ENCODE peak calls at places on chromosome 20, in eight cellular contexts. One of them, this sample, is unnamed.

GRCh38 chr20:7912551-7912950 is 27.7 kb downstream of the HAO1 start:
- DNase-seq in mesenchymal stem cell: no peak
- DNase-seq in adipocyte: no peak
- DNase-seq in neuronal stem cell: no peak
- DNase-seq in GM12878: no peak
- DNase-seq in fibroblast of lung: no peak
- DNase-seq in GM23248: no peak
- DNase-seq in SK-N-SH: no peak
- DNase-seq in this sample: no peak

GRCh38 chr20:2403291-2404052 is 22.8 kb downstream of the TGM6 start:
- DNase-seq in GM23248: no peak
- DNase-seq in fibroblast of lung: no peak
- DNase-seq in neuronal stem cell: no peak
- DNase-seq in mesenchymal stem cell: no peak
- DNase-seq in SK-N-SH: no peak
- DNase-seq in GM12878: no peak
- DNase-seq in adipocyte: no peak
- DNase-seq in this sample: no peak

GRCh38 chr20:40869416-40870147 is 159.0 kb upstream of the TOP1 start:
- DNase-seq in mesenchymal stem cell: no peak
- DNase-seq in adipocyte: no peak
- DNase-seq in neuronal stem cell: no peak
- DNase-seq in SK-N-SH: no peak
- DNase-seq in GM12878: no peak
- DNase-seq in fibroblast of lung: no peak
- DNase-seq in GM23248: no peak
- DNase-seq in this sample: no peak

GRCh38 chr20:63660622-63661021 is 2.5 kb downstream of the RTEL1 start:
- DNase-seq in mesenchymal stem cell: no peak
- DNase-seq in SK-N-SH: no peak
- DNase-seq in neuronal stem cell: no peak
- DNase-seq in GM12878: no peak
- DNase-seq in fibroblast of lung: no peak
- DNase-seq in adipocyte: no peak
- DNase-seq in GM23248: no peak
- DNase-seq in this sample: no peak

GRCh38 chr20:47198254-47198671 is 158.2 kb downstream of the ZMYND8 start:
- DNase-seq in GM23248: peak; percentile 43
- DNase-seq in SK-N-SH: no peak
- DNase-seq in mesenchymal stem cell: no peak
- DNase-seq in GM12878: peak; percentile 27
- DNase-seq in fibroblast of lung: peak; percentile 30
- DNase-seq in adipocyte: no peak
- DNase-seq in neuronal stem cell: no peak
- DNase-seq in this sample: no peak

GRCh38 chr20:10769700-10770099 is 95.9 kb upstream of the JAG1 start:
- DNase-seq in fibroblast of lung: peak; percentile 45
- DNase-seq in mesenchymal stem cell: no peak
- DNase-seq in GM23248: no peak
- DNase-seq in GM12878: no peak
- DNase-seq in neuronal stem cell: peak; percentile 67
- DNase-seq in SK-N-SH: no peak
- DNase-seq in adipocyte: peak; percentile 15
- DNase-seq in this sample: no peak

GRCh38 chr20:33229843-33230242 is 6.0 kb upstream of the BPIFA1 start:
- DNase-seq in neuronal stem cell: no peak
- DNase-seq in GM12878: no peak
- DNase-seq in SK-N-SH: no peak
- DNase-seq in mesenchymal stem cell: no peak
- DNase-seq in adipocyte: no peak
- DNase-seq in GM23248: no peak
- DNase-seq in fibroblast of lung: no peak
- DNase-seq in this sample: no peak

GRCh38 chr20:8689337-8689736 is 379.6 kb upstream of the PLCB4 start:
- DNase-seq in neuronal stem cell: no peak
- DNase-seq in GM12878: no peak
- DNase-seq in adipocyte: no peak
- DNase-seq in GM23248: no peak
- DNase-seq in SK-N-SH: no peak
- DNase-seq in fibroblast of lung: no peak
- DNase-seq in mesenchymal stem cell: no peak
- DNase-seq in this sample: no peak

GRCh38 chr20:57440678-57441509 is 49.7 kb downstream of the RBM38 start:
- DNase-seq in neuronal stem cell: no peak
- DNase-seq in fibroblast of lung: peak; percentile 46
- DNase-seq in mesenchymal stem cell: no peak
- DNase-seq in GM23248: peak; percentile 71
- DNase-seq in adipocyte: no peak
- DNase-seq in SK-N-SH: peak; percentile 88
- DNase-seq in GM12878: no peak
- DNase-seq in this sample: peak; percentile 47

GRCh38 chr20:32707691-32708581 is 34.2 kb upstream of the C20orf203 start:
- DNase-seq in fibroblast of lung: peak; percentile 77
- DNase-seq in adipocyte: peak; percentile 27
- DNase-seq in mesenchymal stem cell: peak; percentile 18
- DNase-seq in GM12878: no peak
- DNase-seq in GM23248: peak; percentile 61
- DNase-seq in SK-N-SH: no peak
- DNase-seq in neuronal stem cell: no peak
- DNase-seq in this sample: no peak

GRCh38 chr20:4051413-4052138 is 36.2 kb upstream of the RNF24 start:
- DNase-seq in mesenchymal stem cell: no peak
- DNase-seq in adipocyte: no peak
- DNase-seq in GM23248: peak; percentile 32
- DNase-seq in SK-N-SH: no peak
- DNase-seq in GM12878: no peak
- DNase-seq in fibroblast of lung: no peak
- DNase-seq in neuronal stem cell: no peak
- DNase-seq in this sample: no peak

GRCh38 chr20:4573564-4574355 is 147.9 kb upstream of the PRND start:
- DNase-seq in fibroblast of lung: peak; percentile 99
- DNase-seq in adipocyte: peak; percentile 75
- DNase-seq in neuronal stem cell: no peak
- DNase-seq in GM23248: peak; percentile 92
- DNase-seq in GM12878: no peak
- DNase-seq in SK-N-SH: no peak
- DNase-seq in mesenchymal stem cell: peak; percentile 72
- DNase-seq in this sample: no peak

GRCh38 chr20:41405436-41405835 is 38.8 kb upstream of the EMILIN3 start:
- DNase-seq in mesenchymal stem cell: no peak
- DNase-seq in GM12878: no peak
- DNase-seq in fibroblast of lung: no peak
- DNase-seq in neuronal stem cell: no peak
- DNase-seq in SK-N-SH: no peak
- DNase-seq in GM23248: no peak
- DNase-seq in adipocyte: no peak
- DNase-seq in this sample: no peak

GRCh38 chr20:14922503-14923267 is 585.3 kb upstream of the FLRT3 start:
- DNase-seq in GM12878: no peak
- DNase-seq in adipocyte: peak; percentile 34
- DNase-seq in neuronal stem cell: no peak
- DNase-seq in SK-N-SH: peak; percentile 60
- DNase-seq in fibroblast of lung: no peak
- DNase-seq in mesenchymal stem cell: no peak
- DNase-seq in GM23248: no peak
- DNase-seq in this sample: no peak

GRCh38 chr20:20435453-20435852 is 67.5 kb downstream of the INSM1 start:
- DNase-seq in neuronal stem cell: no peak
- DNase-seq in fibroblast of lung: no peak
- DNase-seq in GM12878: no peak
- DNase-seq in GM23248: no peak
- DNase-seq in adipocyte: no peak
- DNase-seq in mesenchymal stem cell: no peak
- DNase-seq in SK-N-SH: no peak
- DNase-seq in this sample: no peak

GRCh38 chr20:58778774-58779173 is 71.9 kb downstream of the GNAS-AS1 start:
- DNase-seq in GM23248: no peak
- DNase-seq in fibroblast of lung: no peak
- DNase-seq in mesenchymal stem cell: no peak
- DNase-seq in SK-N-SH: no peak
- DNase-seq in GM12878: no peak
- DNase-seq in neuronal stem cell: no peak
- DNase-seq in adipocyte: no peak
- DNase-seq in this sample: no peak

GRCh38 chr20:58775371-58775770 is 75.3 kb downstream of the GNAS-AS1 start:
- DNase-seq in fibroblast of lung: no peak
- DNase-seq in neuronal stem cell: no peak
- DNase-seq in adipocyte: no peak
- DNase-seq in SK-N-SH: no peak
- DNase-seq in mesenchymal stem cell: no peak
- DNase-seq in GM23248: no peak
- DNase-seq in GM12878: no peak
- DNase-seq in this sample: no peak

GRCh38 chr20:58777657-58778056 is 73.0 kb downstream of the GNAS-AS1 start:
- DNase-seq in adipocyte: no peak
- DNase-seq in neuronal stem cell: no peak
- DNase-seq in GM12878: no peak
- DNase-seq in mesenchymal stem cell: no peak
- DNase-seq in GM23248: no peak
- DNase-seq in SK-N-SH: no peak
- DNase-seq in fibroblast of lung: no peak
- DNase-seq in this sample: no peak

GRCh38 chr20:58774214-58774613 is 76.5 kb downstream of the GNAS-AS1 start:
- DNase-seq in GM23248: no peak
- DNase-seq in adipocyte: no peak
- DNase-seq in neuronal stem cell: no peak
- DNase-seq in fibroblast of lung: no peak
- DNase-seq in SK-N-SH: no peak
- DNase-seq in GM12878: no peak
- DNase-seq in mesenchymal stem cell: no peak
- DNase-seq in this sample: no peak

GRCh38 chr20:58776109-58776508 is 74.6 kb downstream of the GNAS-AS1 start:
- DNase-seq in SK-N-SH: no peak
- DNase-seq in neuronal stem cell: no peak
- DNase-seq in fibroblast of lung: no peak
- DNase-seq in adipocyte: no peak
- DNase-seq in GM23248: no peak
- DNase-seq in GM12878: no peak
- DNase-seq in mesenchymal stem cell: no peak
- DNase-seq in this sample: no peak
- H3K9ac ChIP-seq in SK-N-SH: no peak overlapping the region
- H3K9ac ChIP-seq in neuronal stem cell: no peak overlapping the region
- H3K9ac ChIP-seq in fibroblast of lung: no peak overlapping the region
- H3K9ac ChIP-seq in adipocyte: no peak overlapping the region
- H3K9ac ChIP-seq in GM23248: no peak overlapping the region
- H3K9ac ChIP-seq in GM12878: no peak overlapping the region
- H3K9ac ChIP-seq in mesenchymal stem cell: no peak overlapping the region
- H3K9ac ChIP-seq in this sample: no peak overlapping the region

DNA sequence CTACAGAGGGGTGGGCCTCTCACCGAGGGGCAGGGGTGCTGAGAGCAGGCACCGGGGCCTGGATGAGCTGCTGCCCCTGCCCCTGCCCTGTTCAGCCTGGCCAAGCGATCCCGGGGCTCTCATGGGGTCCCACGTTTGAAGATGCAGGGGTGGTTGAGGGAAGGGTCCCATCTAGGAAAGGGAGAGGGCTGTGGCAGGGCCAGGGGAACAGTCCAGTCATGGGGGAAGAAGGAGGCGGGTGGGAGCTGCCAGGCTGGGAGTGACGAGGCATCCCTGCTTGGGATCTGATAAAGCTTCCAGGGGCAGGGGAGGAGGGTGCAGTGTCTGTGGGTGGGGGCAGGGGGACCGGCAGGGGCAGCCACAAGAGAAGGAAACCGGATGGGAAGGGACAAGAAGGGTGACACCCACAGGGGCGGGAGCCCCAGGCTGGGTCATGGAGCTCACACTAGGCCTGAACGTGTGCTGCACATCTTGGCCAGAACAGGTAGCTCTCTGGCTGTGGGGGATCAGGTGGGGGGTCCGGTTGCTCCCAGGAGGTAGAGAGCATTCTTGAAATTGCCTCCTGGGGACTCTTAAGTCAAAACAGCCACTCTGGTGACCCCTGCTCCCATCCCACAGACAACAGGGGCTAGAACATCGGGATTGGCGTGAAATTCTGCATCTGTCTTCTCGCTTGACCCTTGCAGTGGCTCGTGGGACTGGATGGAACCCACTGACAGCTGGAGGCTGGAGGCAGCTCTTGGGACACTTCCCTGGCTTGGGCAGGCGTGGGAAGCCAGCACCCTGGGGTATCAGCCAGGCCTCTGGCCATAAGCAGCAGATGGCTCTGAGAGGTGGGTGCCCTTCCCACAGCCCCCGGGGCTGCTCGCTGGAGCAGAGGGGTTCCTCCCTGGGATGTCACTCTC is 58.0 kb upstream of the GATA5 start:
- DNase-seq in fibroblast of lung: no peak
- DNase-seq in adipocyte: no peak
- DNase-seq in GM23248: no peak
- DNase-seq in neuronal stem cell: no peak
- DNase-seq in mesenchymal stem cell: no peak
- DNase-seq in SK-N-SH: no peak
- DNase-seq in GM12878: no peak
- DNase-seq in this sample: no peak
- H3K9ac ChIP-seq in fibroblast of lung: no peak overlapping the region
- H3K9ac ChIP-seq in adipocyte: no peak overlapping the region
- H3K9ac ChIP-seq in GM23248: no peak overlapping the region
- H3K9ac ChIP-seq in neuronal stem cell: no peak overlapping the region
- H3K9ac ChIP-seq in mesenchymal stem cell: no peak overlapping the region
- H3K9ac ChIP-seq in SK-N-SH: no peak overlapping the region
- H3K9ac ChIP-seq in GM12878: no peak overlapping the region
- H3K9ac ChIP-seq in this sample: no peak overlapping the region

GRCh38 chr20:53831812-53832211 is 238.2 kb upstream of the ZNF217 start:
- DNase-seq in neuronal stem cell: no peak
- DNase-seq in adipocyte: no peak
- DNase-seq in GM12878: no peak
- DNase-seq in mesenchymal stem cell: no peak
- DNase-seq in SK-N-SH: no peak
- DNase-seq in GM23248: no peak
- DNase-seq in fibroblast of lung: peak; percentile 25
- DNase-seq in this sample: no peak

GRCh38 chr20:53833333-53834043 is 236.9 kb downstream of the BCAS1 start:
- DNase-seq in neuronal stem cell: no peak
- DNase-seq in mesenchymal stem cell: no peak
- DNase-seq in SK-N-SH: no peak
- DNase-seq in fibroblast of lung: no peak
- DNase-seq in adipocyte: no peak
- DNase-seq in GM12878: no peak
- DNase-seq in GM23248: no peak
- DNase-seq in this sample: no peak

GRCh38 chr20:53834749-53835148 is 235.6 kb downstream of the BCAS1 start:
- DNase-seq in fibroblast of lung: no peak
- DNase-seq in SK-N-SH: no peak
- DNase-seq in neuronal stem cell: no peak
- DNase-seq in GM12878: no peak
- DNase-seq in mesenchymal stem cell: no peak
- DNase-seq in GM23248: no peak
- DNase-seq in adipocyte: no peak
- DNase-seq in this sample: no peak

GRCh38 chr20:53832499-53832898 is 237.9 kb downstream of the BCAS1 start:
- DNase-seq in fibroblast of lung: no peak
- DNase-seq in SK-N-SH: no peak
- DNase-seq in GM23248: no peak
- DNase-seq in GM12878: no peak
- DNase-seq in mesenchymal stem cell: no peak
- DNase-seq in adipocyte: no peak
- DNase-seq in neuronal stem cell: no peak
- DNase-seq in this sample: no peak

GRCh38 chr20:53834044-53834442 is 236.4 kb downstream of the BCAS1 start:
- DNase-seq in fibroblast of lung: peak; percentile 64
- DNase-seq in SK-N-SH: no peak
- DNase-seq in mesenchymal stem cell: no peak
- DNase-seq in neuronal stem cell: no peak
- DNase-seq in GM23248: no peak
- DNase-seq in GM12878: no peak
- DNase-seq in adipocyte: no peak
- DNase-seq in this sample: no peak
- H3K9ac ChIP-seq in fibroblast of lung: no peak overlapping the region
- H3K9ac ChIP-seq in SK-N-SH: no peak overlapping the region
- H3K9ac ChIP-seq in mesenchymal stem cell: no peak overlapping the region
- H3K9ac ChIP-seq in neuronal stem cell: no peak overlapping the region
- H3K9ac ChIP-seq in GM23248: no peak overlapping the region
- H3K9ac ChIP-seq in GM12878: peak overlapping the region; percentile 47
- H3K9ac ChIP-seq in adipocyte: no peak overlapping the region
- H3K9ac ChIP-seq in this sample: no peak overlapping the region

GRCh38 chr20:36677422-36677771 is 31.4 kb upstream of the SLA2 start:
- DNase-seq in GM12878: no peak
- DNase-seq in adipocyte: no peak
- DNase-seq in neuronal stem cell: no peak
- DNase-seq in SK-N-SH: no peak
- DNase-seq in mesenchymal stem cell: no peak
- DNase-seq in fibroblast of lung: no peak
- DNase-seq in GM23248: no peak
- DNase-seq in this sample: no peak
- H3K9ac ChIP-seq in GM12878: no peak overlapping the region
- H3K9ac ChIP-seq in adipocyte: no peak overlapping the region
- H3K9ac ChIP-seq in neuronal stem cell: peak overlapping the region; percentile 76
- H3K9ac ChIP-seq in SK-N-SH: no peak overlapping the region
- H3K9ac ChIP-seq in mesenchymal stem cell: no peak overlapping the region
- H3K9ac ChIP-seq in fibroblast of lung: no peak overlapping the region
- H3K9ac ChIP-seq in GM23248: no peak overlapping the region
- H3K9ac ChIP-seq in this sample: no peak overlapping the region

This sample was measured in colonic mucosa.